ENCODE peak calls at places on chromosomes 7 and 10, in eight cellular contexts. R is AG09309, W is lower lobe of right lung, O is GM10248, D is fibroblast of pulmonary artery, Q is uterus, M is upper lobe of right lung, X is AG04450. Z is an unnamed sample.

GRCh38 chr10:80460399-80461207 is 6.5 kb downstream of the TSPAN14 start:
- DNase-seq in R (no peak), W (peak; percentile 82), O (no peak), D (peak; percentile 61), Q (peak; percentile 46), M (peak; percentile 85), X (no peak), Z (no peak)

GRCh38 chr7:69962856-69963149 is 364.5 kb downstream of the AUTS2 start:
- DNase-seq in R (no peak), W (no peak), O (no peak), D (peak; percentile 35), Q (no peak), M (no peak), X (no peak), Z (no peak)

GRCh38 chr7:48140001-48140681 is 31.1 kb upstream of the ABCA13 start:
- DNase-seq in R (peak; percentile 20), W (no peak), O (no peak), D (peak; percentile 20), Q (no peak), M (no peak), X (no peak), Z (no peak)

GRCh38 chr7:153504288-153505075 is 547.7 kb upstream of the DPP6 start:
- DNase-seq in R (no peak), W (no peak), O (no peak), D (no peak), Q (no peak), M (no peak), X (no peak), Z (no peak)

GRCh38 chr10:59563506-59563905 is 146.1 kb downstream of the SLC16A9 start:
- DNase-seq in R (no peak), W (no peak), O (no peak), D (no peak), Q (no peak), M (no peak), X (no peak), Z (no peak)

GRCh38 chr7:24573554-24574338 is 494 bp downstream of the PALS2 start:
- DNase-seq in R (no peak), W (peak; percentile 60), O (peak; percentile 51), D (peak; percentile 59), Q (peak; percentile 31), M (peak; percentile 77), X (no peak), Z (peak; percentile 76)

GRCh38 chr7:121083138-121083789 is 94.8 kb downstream of the CPED1 start:
- DNase-seq in R (no peak), W (no peak), O (no peak), D (peak; percentile 71), Q (no peak), M (no peak), X (peak; percentile 45), Z (no peak)

GRCh38 chr10:24430591-24430990 is 221.7 kb downstream of the KIAA1217 start:
- DNase-seq in R (no peak), W (no peak), O (no peak), D (no peak), Q (no peak), M (no peak), X (no peak), Z (no peak)

GRCh38 chr7:117872565-117873055 is 631 bp downstream of the CTTNBP2 start:
- DNase-seq in R (no peak), W (no peak), O (peak; percentile 13), D (no peak), Q (peak; percentile 36), M (no peak), X (no peak), Z (peak; percentile 73)

DNA sequence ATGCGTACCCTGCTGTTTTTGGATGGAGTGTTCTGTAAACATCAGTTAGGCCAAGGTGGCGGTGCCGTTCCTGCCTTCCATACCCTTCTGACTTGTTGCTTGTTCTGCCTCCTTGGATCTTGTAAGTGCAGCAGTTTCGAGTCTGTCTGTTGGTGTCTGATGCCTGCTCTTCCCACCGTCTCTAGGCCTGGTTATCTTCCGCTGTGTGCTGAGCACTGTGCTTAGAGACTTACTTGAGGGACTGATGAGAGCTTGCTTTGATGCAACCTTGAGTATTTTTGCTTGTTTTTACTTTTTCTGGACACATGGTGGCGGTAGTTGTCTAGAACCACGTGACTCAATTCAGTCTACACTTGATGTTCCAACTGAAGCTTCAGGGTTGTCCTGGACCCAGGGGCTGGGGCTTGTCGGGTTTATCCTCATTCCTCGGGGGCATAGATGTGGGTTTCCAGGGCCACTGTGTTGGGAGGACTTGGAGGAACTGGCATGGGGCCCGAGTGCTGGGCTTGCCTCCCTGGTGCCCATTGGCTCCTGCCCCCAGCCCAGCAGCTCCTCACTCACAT is 14.4 kb upstream of the SPRN start:
- DNase-seq in R (no peak), W (no peak), O (peak; percentile 64), D (peak; percentile 26), Q (no peak), M (no peak), X (no peak), Z (peak; percentile 44)
- TF ChIP-seq CTCF in R (peak; percentile 25), W (no peak), O (peak; percentile 41), D (peak; percentile 24), Q (no peak), M (no peak), X (peak; percentile 16), Z (no peak)

GRCh38 chr7:122550545-122550944 is 148.4 kb downstream of the RNF133 start:
- DNase-seq in R (no peak), W (no peak), O (no peak), D (peak; percentile 22), Q (no peak), M (no peak), X (no peak), Z (no peak)
- TF ChIP-seq CTCF in R (no peak), W (no peak), O (no peak), D (no peak), Q (peak; percentile 6), M (no peak), X (no peak), Z (peak; percentile 54)

GRCh38 chr10:70380350-70381135 is 1.9 kb downstream of the LRRC20 start:
- DNase-seq in R (no peak), W (no peak), O (no peak), D (no peak), Q (no peak), M (no peak), X (no peak), Z (no peak)
- TF ChIP-seq CTCF in R (no peak), W (no peak), O (no peak), D (no peak), Q (no peak), M (no peak), X (no peak), Z (no peak)

GRCh38 chr10:97067716-97068391 is 117.9 kb downstream of the SLIT1 start:
- DNase-seq in R (no peak), W (no peak), O (no peak), D (no peak), Q (no peak), M (peak; percentile 59), X (no peak), Z (no peak)
- TF ChIP-seq CTCF in R (no peak), W (no peak), O (no peak), D (no peak), Q (no peak), M (no peak), X (no peak), Z (peak; percentile 46)

DNA sequence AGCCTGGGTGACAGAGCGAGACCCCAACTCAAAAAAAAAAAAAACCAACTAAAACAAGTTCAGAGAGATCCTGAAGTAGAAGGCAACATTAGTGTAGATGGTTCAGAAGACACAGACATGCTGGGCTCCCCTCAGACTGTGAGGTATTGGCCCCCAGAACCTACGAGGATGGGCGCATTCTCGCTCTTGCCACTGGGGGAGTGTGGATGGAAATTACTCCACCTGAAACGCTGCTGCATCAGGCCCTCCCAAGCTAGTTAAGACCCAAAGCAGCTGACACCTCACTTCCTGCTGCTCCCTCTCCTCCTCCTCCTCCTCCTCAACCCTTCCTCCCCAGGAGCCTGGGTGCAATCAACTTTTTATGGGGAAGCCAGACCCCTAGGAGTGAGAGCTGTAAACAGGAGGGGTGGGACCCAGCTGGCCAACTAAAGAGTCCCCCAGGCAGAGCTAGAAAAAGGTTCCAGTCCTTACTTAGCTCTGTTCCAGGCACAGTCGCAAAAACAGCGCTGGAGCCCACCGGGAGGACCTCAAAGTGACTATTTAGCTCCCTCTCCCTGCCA is 7.4 kb downstream of the SH3PXD2A start:
- DNase-seq in R (no peak), W (no peak), O (no peak), D (no peak), Q (no peak), M (no peak), X (no peak), Z (no peak)
- TF ChIP-seq CTCF in R (peak; percentile 35), W (no peak), O (no peak), D (peak; percentile 27), Q (no peak), M (no peak), X (peak; percentile 47), Z (peak; percentile 59)

GRCh38 chr7:99278180-99278579 is 5.5 kb downstream of the MYH16 start:
- DNase-seq in R (no peak), W (no peak), O (no peak), D (no peak), Q (no peak), M (no peak), X (no peak), Z (no peak)
- TF ChIP-seq CTCF in R (peak; percentile 16), W (no peak), O (no peak), D (no peak), Q (no peak), M (no peak), X (peak; percentile 6), Z (no peak)